ENCODE peak calls at places on chromosome 1, in seven cellular contexts. One of them, this sample, is unnamed.

GRCh38 chr1:168320805-168321577 is 40.3 kb downstream of the TBX19 start:
- DNase-seq in fibroblast of villous mesenchyme: peak; percentile 85
- DNase-seq in Panc1: no peak
- DNase-seq in cardiac fibroblast: peak; percentile 92
- DNase-seq in IMR-90: peak; percentile 91
- DNase-seq in activated CD8-positive, alpha-beta T cell treated with anti-CD3 and anti-CD28 coated beads for 36 hours: no peak
- DNase-seq in right lobe of liver: no peak
- DNase-seq in this sample: peak; percentile 44

GRCh38 chr1:226064168-226064815 is 1.8 kb downstream of the H3-3A start:
- DNase-seq in fibroblast of villous mesenchyme: peak; percentile 20
- DNase-seq in Panc1: no peak
- DNase-seq in cardiac fibroblast: peak; percentile 21
- DNase-seq in IMR-90: no peak
- DNase-seq in activated CD8-positive, alpha-beta T cell treated with anti-CD3 and anti-CD28 coated beads for 36 hours: peak; percentile 41
- DNase-seq in right lobe of liver: no peak
- DNase-seq in this sample: peak; percentile 49

GRCh38 chr1:112268408-112268807 is 127.6 kb upstream of the CTTNBP2NL start:
- DNase-seq in fibroblast of villous mesenchyme: no peak
- DNase-seq in Panc1: no peak
- DNase-seq in cardiac fibroblast: peak; percentile 54
- DNase-seq in IMR-90: peak; percentile 1
- DNase-seq in activated CD8-positive, alpha-beta T cell treated with anti-CD3 and anti-CD28 coated beads for 36 hours: no peak
- DNase-seq in right lobe of liver: no peak
- DNase-seq in this sample: no peak

GRCh38 chr1:98884864-98885263 is 119.8 kb downstream of the PLPPR5 start:
- DNase-seq in fibroblast of villous mesenchyme: no peak
- DNase-seq in Panc1: no peak
- DNase-seq in cardiac fibroblast: no peak
- DNase-seq in IMR-90: no peak
- DNase-seq in activated CD8-positive, alpha-beta T cell treated with anti-CD3 and anti-CD28 coated beads for 36 hours: no peak
- DNase-seq in right lobe of liver: no peak
- DNase-seq in this sample: no peak

GRCh38 chr1:17118706-17119075 is 560 bp downstream of the PADI2 start:
- DNase-seq in fibroblast of villous mesenchyme: no peak
- DNase-seq in Panc1: no peak
- DNase-seq in cardiac fibroblast: no peak
- DNase-seq in IMR-90: no peak
- DNase-seq in activated CD8-positive, alpha-beta T cell treated with anti-CD3 and anti-CD28 coated beads for 36 hours: no peak
- DNase-seq in right lobe of liver: no peak
- DNase-seq in this sample: no peak

GRCh38 chr1:91171906-91172305 is 150.1 kb upstream of the ZNF644 start:
- DNase-seq in fibroblast of villous mesenchyme: peak; percentile 8
- DNase-seq in Panc1: no peak
- DNase-seq in cardiac fibroblast: no peak
- DNase-seq in IMR-90: no peak
- DNase-seq in activated CD8-positive, alpha-beta T cell treated with anti-CD3 and anti-CD28 coated beads for 36 hours: no peak
- DNase-seq in right lobe of liver: no peak
- DNase-seq in this sample: peak; percentile 64

GRCh38 chr1:31181515-31182343 is 58.0 kb downstream of the NKAIN1 start:
- DNase-seq in fibroblast of villous mesenchyme: peak; percentile 47
- DNase-seq in Panc1: no peak
- DNase-seq in cardiac fibroblast: peak; percentile 58
- DNase-seq in IMR-90: no peak
- DNase-seq in activated CD8-positive, alpha-beta T cell treated with anti-CD3 and anti-CD28 coated beads for 36 hours: peak; percentile 66
- DNase-seq in right lobe of liver: peak; percentile 46
- DNase-seq in this sample: peak; percentile 50

GRCh38 chr1:167450843-167451242 is 67.5 kb downstream of the CD247 start:
- DNase-seq in fibroblast of villous mesenchyme: no peak
- DNase-seq in Panc1: no peak
- DNase-seq in cardiac fibroblast: no peak
- DNase-seq in IMR-90: no peak
- DNase-seq in activated CD8-positive, alpha-beta T cell treated with anti-CD3 and anti-CD28 coated beads for 36 hours: peak; percentile 44
- DNase-seq in right lobe of liver: no peak
- DNase-seq in this sample: no peak

GRCh38 chr1:154327466-154328317 is 2.4 kb downstream of the ATP8B2 start:
- DNase-seq in fibroblast of villous mesenchyme: no peak
- DNase-seq in Panc1: no peak
- DNase-seq in cardiac fibroblast: no peak
- DNase-seq in IMR-90: no peak
- DNase-seq in activated CD8-positive, alpha-beta T cell treated with anti-CD3 and anti-CD28 coated beads for 36 hours: peak; percentile 58
- DNase-seq in right lobe of liver: no peak
- DNase-seq in this sample: peak; percentile 21

GRCh38 chr1:31760422-31760900 is 3.7 kb downstream of the ADGRB2 start:
- DNase-seq in fibroblast of villous mesenchyme: no peak
- DNase-seq in Panc1: no peak
- DNase-seq in cardiac fibroblast: no peak
- DNase-seq in IMR-90: no peak
- DNase-seq in activated CD8-positive, alpha-beta T cell treated with anti-CD3 and anti-CD28 coated beads for 36 hours: no peak
- DNase-seq in right lobe of liver: no peak
- DNase-seq in this sample: no peak

GRCh38 chr1:105608713-105609112 is 1447.8 kb upstream of the PRMT6 start:
- DNase-seq in fibroblast of villous mesenchyme: peak; percentile 1
- DNase-seq in Panc1: no peak
- DNase-seq in cardiac fibroblast: peak; percentile 33
- DNase-seq in IMR-90: no peak
- DNase-seq in activated CD8-positive, alpha-beta T cell treated with anti-CD3 and anti-CD28 coated beads for 36 hours: no peak
- DNase-seq in right lobe of liver: no peak
- DNase-seq in this sample: peak; percentile 41

GRCh38 chr1:57072775-57073174 is 107.0 kb upstream of the C8B start:
- DNase-seq in fibroblast of villous mesenchyme: no peak
- DNase-seq in Panc1: no peak
- DNase-seq in cardiac fibroblast: no peak
- DNase-seq in IMR-90: no peak
- DNase-seq in activated CD8-positive, alpha-beta T cell treated with anti-CD3 and anti-CD28 coated beads for 36 hours: no peak
- DNase-seq in right lobe of liver: no peak
- DNase-seq in this sample: peak; percentile 45

GRCh38 chr1:219575563-219575962 is 37.3 kb downstream of the ZC3H11B start:
- DNase-seq in fibroblast of villous mesenchyme: no peak
- DNase-seq in Panc1: no peak
- DNase-seq in cardiac fibroblast: no peak
- DNase-seq in IMR-90: no peak
- DNase-seq in activated CD8-positive, alpha-beta T cell treated with anti-CD3 and anti-CD28 coated beads for 36 hours: no peak
- DNase-seq in right lobe of liver: no peak
- DNase-seq in this sample: no peak

GRCh38 chr1:20366766-20367602 is 76.3 kb downstream of the VWA5B1 start:
- DNase-seq in fibroblast of villous mesenchyme: peak; percentile 15
- DNase-seq in Panc1: no peak
- DNase-seq in cardiac fibroblast: peak; percentile 57
- DNase-seq in IMR-90: peak; percentile 45
- DNase-seq in activated CD8-positive, alpha-beta T cell treated with anti-CD3 and anti-CD28 coated beads for 36 hours: no peak
- DNase-seq in right lobe of liver: no peak
- DNase-seq in this sample: peak; percentile 44

GRCh38 chr1:247209306-247209900 is 37.6 kb upstream of the ZNF124 start:
- DNase-seq in fibroblast of villous mesenchyme: peak; percentile 48
- DNase-seq in Panc1: no peak
- DNase-seq in cardiac fibroblast: peak; percentile 4
- DNase-seq in IMR-90: peak; percentile 1
- DNase-seq in activated CD8-positive, alpha-beta T cell treated with anti-CD3 and anti-CD28 coated beads for 36 hours: no peak
- DNase-seq in right lobe of liver: no peak
- DNase-seq in this sample: no peak

GRCh38 chr1:84755216-84755615 is 65.0 kb upstream of the SSX2IP start:
- DNase-seq in fibroblast of villous mesenchyme: no peak
- DNase-seq in Panc1: no peak
- DNase-seq in cardiac fibroblast: no peak
- DNase-seq in IMR-90: no peak
- DNase-seq in activated CD8-positive, alpha-beta T cell treated with anti-CD3 and anti-CD28 coated beads for 36 hours: no peak
- DNase-seq in right lobe of liver: no peak
- DNase-seq in this sample: no peak

GRCh38 chr1:111963985-111964738 is 25.3 kb downstream of the KCND3 start:
- DNase-seq in fibroblast of villous mesenchyme: no peak
- DNase-seq in Panc1: no peak
- DNase-seq in cardiac fibroblast: no peak
- DNase-seq in IMR-90: no peak
- DNase-seq in activated CD8-positive, alpha-beta T cell treated with anti-CD3 and anti-CD28 coated beads for 36 hours: no peak
- DNase-seq in right lobe of liver: no peak
- DNase-seq in this sample: no peak

GRCh38 chr1:118155106-118155505 is 29.9 kb downstream of the SPAG17 start:
- DNase-seq in fibroblast of villous mesenchyme: no peak
- DNase-seq in Panc1: no peak
- DNase-seq in cardiac fibroblast: no peak
- DNase-seq in IMR-90: no peak
- DNase-seq in activated CD8-positive, alpha-beta T cell treated with anti-CD3 and anti-CD28 coated beads for 36 hours: no peak
- DNase-seq in right lobe of liver: no peak
- DNase-seq in this sample: no peak

GRCh38 chr1:91844862-91845528 is 41.0 kb downstream of the TGFBR3 start:
- DNase-seq in fibroblast of villous mesenchyme: peak; percentile 98
- DNase-seq in Panc1: no peak
- DNase-seq in cardiac fibroblast: peak; percentile 97
- DNase-seq in IMR-90: peak; percentile 94
- DNase-seq in activated CD8-positive, alpha-beta T cell treated with anti-CD3 and anti-CD28 coated beads for 36 hours: no peak
- DNase-seq in right lobe of liver: no peak
- DNase-seq in this sample: no peak

GRCh38 chr1:232766224-232766890 is 38.9 kb upstream of the MAP10 start:
- DNase-seq in fibroblast of villous mesenchyme: peak; percentile 14
- DNase-seq in Panc1: no peak
- DNase-seq in cardiac fibroblast: no peak
- DNase-seq in IMR-90: no peak
- DNase-seq in activated CD8-positive, alpha-beta T cell treated with anti-CD3 and anti-CD28 coated beads for 36 hours: no peak
- DNase-seq in right lobe of liver: peak; percentile 61
- DNase-seq in this sample: no peak

GRCh38 chr1:232769718-232770117 is 35.5 kb upstream of the MAP10 start:
- DNase-seq in fibroblast of villous mesenchyme: no peak
- DNase-seq in Panc1: no peak
- DNase-seq in cardiac fibroblast: no peak
- DNase-seq in IMR-90: no peak
- DNase-seq in activated CD8-positive, alpha-beta T cell treated with anti-CD3 and anti-CD28 coated beads for 36 hours: no peak
- DNase-seq in right lobe of liver: no peak
- DNase-seq in this sample: no peak

GRCh38 chr1:232765536-232765935 is 39.7 kb upstream of the MAP10 start:
- DNase-seq in fibroblast of villous mesenchyme: no peak
- DNase-seq in Panc1: no peak
- DNase-seq in cardiac fibroblast: no peak
- DNase-seq in IMR-90: no peak
- DNase-seq in activated CD8-positive, alpha-beta T cell treated with anti-CD3 and anti-CD28 coated beads for 36 hours: no peak
- DNase-seq in right lobe of liver: no peak
- DNase-seq in this sample: no peak

GRCh38 chr1:232766904-232767303 is 38.3 kb upstream of the MAP10 start:
- DNase-seq in fibroblast of villous mesenchyme: no peak
- DNase-seq in Panc1: no peak
- DNase-seq in cardiac fibroblast: no peak
- DNase-seq in IMR-90: no peak
- DNase-seq in activated CD8-positive, alpha-beta T cell treated with anti-CD3 and anti-CD28 coated beads for 36 hours: no peak
- DNase-seq in right lobe of liver: no peak
- DNase-seq in this sample: no peak

DNA sequence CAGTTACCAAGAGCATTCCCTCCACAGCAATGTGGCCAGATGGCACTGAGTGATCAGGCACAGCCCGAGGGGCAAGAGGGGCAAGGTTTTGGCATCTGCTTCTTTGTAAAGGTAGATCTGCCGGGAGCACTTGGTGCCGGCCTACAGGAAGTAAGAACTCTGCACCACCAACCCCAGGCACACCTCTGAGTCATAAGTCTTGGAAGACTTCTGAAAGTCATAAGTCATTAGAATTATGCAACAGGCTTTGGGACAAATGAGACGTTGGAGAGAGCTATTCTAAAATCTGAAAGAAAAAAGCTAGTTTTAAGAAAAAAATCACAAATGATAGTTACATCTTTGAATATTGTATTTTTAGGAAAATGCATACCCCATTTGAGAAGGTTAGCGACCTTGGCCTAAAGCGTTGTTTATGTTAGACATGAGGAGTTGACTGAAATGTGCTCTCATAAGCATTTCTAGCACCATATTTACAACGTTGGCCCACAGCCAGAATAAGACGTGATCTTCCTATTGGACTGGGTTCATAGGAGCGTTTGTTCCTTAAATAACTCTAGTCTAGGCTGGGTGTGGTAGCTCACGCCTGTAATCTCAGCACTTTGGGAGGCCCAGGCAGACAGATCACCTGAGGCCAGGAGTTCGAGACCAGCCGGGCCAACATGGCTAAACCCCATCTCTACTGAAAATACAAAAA is 37.7 kb upstream of the MAP10 start:
- DNase-seq in fibroblast of villous mesenchyme: peak; percentile 82
- DNase-seq in Panc1: peak; percentile 20
- DNase-seq in cardiac fibroblast: peak; percentile 70
- DNase-seq in IMR-90: peak; percentile 74
- DNase-seq in activated CD8-positive, alpha-beta T cell treated with anti-CD3 and anti-CD28 coated beads for 36 hours: peak; percentile 5
- DNase-seq in right lobe of liver: no peak
- DNase-seq in this sample: peak; percentile 50
- TF ChIP-seq CTCF in fibroblast of villous mesenchyme: no peak
- TF ChIP-seq CTCF in Panc1: no peak
- TF ChIP-seq CTCF in cardiac fibroblast: no peak
- TF ChIP-seq CTCF in IMR-90: no peak
- TF ChIP-seq CTCF in activated CD8-positive, alpha-beta T cell treated with anti-CD3 and anti-CD28 coated beads for 36 hours: no peak
- TF ChIP-seq CTCF in right lobe of liver: no peak
- TF ChIP-seq CTCF in this sample: no peak

GRCh38 chr1:201357636-201358348 is 19.7 kb downstream of the TNNT2 start:
- DNase-seq in fibroblast of villous mesenchyme: no peak
- DNase-seq in Panc1: no peak
- DNase-seq in cardiac fibroblast: no peak
- DNase-seq in IMR-90: no peak
- DNase-seq in activated CD8-positive, alpha-beta T cell treated with anti-CD3 and anti-CD28 coated beads for 36 hours: no peak
- DNase-seq in right lobe of liver: peak; percentile 5
- DNase-seq in this sample: no peak
- TF ChIP-seq CTCF in fibroblast of villous mesenchyme: no peak
- TF ChIP-seq CTCF in Panc1: no peak
- TF ChIP-seq CTCF in cardiac fibroblast: no peak
- TF ChIP-seq CTCF in IMR-90: no peak
- TF ChIP-seq CTCF in activated CD8-positive, alpha-beta T cell treated with anti-CD3 and anti-CD28 coated beads for 36 hours: no peak
- TF ChIP-seq CTCF in right lobe of liver: no peak
- TF ChIP-seq CTCF in this sample: no peak

GRCh38 chr1:156371553-156372264 is 2.7 kb downstream of the RHBG start:
- DNase-seq in fibroblast of villous mesenchyme: peak; percentile 67
- DNase-seq in Panc1: no peak
- DNase-seq in cardiac fibroblast: peak; percentile 86
- DNase-seq in IMR-90: peak; percentile 58
- DNase-seq in activated CD8-positive, alpha-beta T cell treated with anti-CD3 and anti-CD28 coated beads for 36 hours: peak; percentile 32
- DNase-seq in right lobe of liver: peak; percentile 61
- DNase-seq in this sample: no peak
- TF ChIP-seq CTCF in fibroblast of villous mesenchyme: no peak
- TF ChIP-seq CTCF in Panc1: no peak
- TF ChIP-seq CTCF in cardiac fibroblast: no peak
- TF ChIP-seq CTCF in IMR-90: no peak
- TF ChIP-seq CTCF in activated CD8-positive, alpha-beta T cell treated with anti-CD3 and anti-CD28 coated beads for 36 hours: no peak
- TF ChIP-seq CTCF in right lobe of liver: no peak
- TF ChIP-seq CTCF in this sample: no peak

GRCh38 chr1:51628715-51629590 is 12.1 kb downstream of the OSBPL9 start:
- DNase-seq in fibroblast of villous mesenchyme: no peak
- DNase-seq in Panc1: no peak
- DNase-seq in cardiac fibroblast: no peak
- DNase-seq in IMR-90: no peak
- DNase-seq in activated CD8-positive, alpha-beta T cell treated with anti-CD3 and anti-CD28 coated beads for 36 hours: no peak
- DNase-seq in right lobe of liver: no peak
- DNase-seq in this sample: no peak

GRCh38 chr1:51624851-51625250 is 8.0 kb downstream of the OSBPL9 start:
- DNase-seq in fibroblast of villous mesenchyme: no peak
- DNase-seq in Panc1: no peak
- DNase-seq in cardiac fibroblast: no peak
- DNase-seq in IMR-90: peak; percentile 47
- DNase-seq in activated CD8-positive, alpha-beta T cell treated with anti-CD3 and anti-CD28 coated beads for 36 hours: no peak
- DNase-seq in right lobe of liver: no peak
- DNase-seq in this sample: no peak

GRCh38 chr1:51630393-51630792 is 13.5 kb downstream of the OSBPL9 start:
- DNase-seq in fibroblast of villous mesenchyme: no peak
- DNase-seq in Panc1: no peak
- DNase-seq in cardiac fibroblast: no peak
- DNase-seq in IMR-90: no peak
- DNase-seq in activated CD8-positive, alpha-beta T cell treated with anti-CD3 and anti-CD28 coated beads for 36 hours: no peak
- DNase-seq in right lobe of liver: no peak
- DNase-seq in this sample: no peak

GRCh38 chr1:51629918-51630317 is 13.0 kb downstream of the OSBPL9 start:
- DNase-seq in fibroblast of villous mesenchyme: no peak
- DNase-seq in Panc1: no peak
- DNase-seq in cardiac fibroblast: no peak
- DNase-seq in IMR-90: no peak
- DNase-seq in activated CD8-positive, alpha-beta T cell treated with anti-CD3 and anti-CD28 coated beads for 36 hours: no peak
- DNase-seq in right lobe of liver: no peak
- DNase-seq in this sample: no peak

GRCh38 chr1:51627672-51628071 is 10.8 kb downstream of the OSBPL9 start:
- DNase-seq in fibroblast of villous mesenchyme: peak; percentile 67
- DNase-seq in Panc1: no peak
- DNase-seq in cardiac fibroblast: peak; percentile 76
- DNase-seq in IMR-90: peak; percentile 67
- DNase-seq in activated CD8-positive, alpha-beta T cell treated with anti-CD3 and anti-CD28 coated beads for 36 hours: no peak
- DNase-seq in right lobe of liver: no peak
- DNase-seq in this sample: peak; percentile 79
- TF ChIP-seq CTCF in fibroblast of villous mesenchyme: peak; percentile 67
- TF ChIP-seq CTCF in Panc1: peak; percentile 54
- TF ChIP-seq CTCF in cardiac fibroblast: peak; percentile 55
- TF ChIP-seq CTCF in IMR-90: peak; percentile 66
- TF ChIP-seq CTCF in activated CD8-positive, alpha-beta T cell treated with anti-CD3 and anti-CD28 coated beads for 36 hours: peak; percentile 33
- TF ChIP-seq CTCF in right lobe of liver: peak; percentile 52
- TF ChIP-seq CTCF in this sample: peak; percentile 72

This sample was measured in A673.